ENCODE peak calls at places on chromosomes 6 and 20, in seven cellular contexts. R is IMR-90, S is prostate gland, D is K562, J is testis, L is uterus, M is sigmoid colon. U is an unnamed sample.

GRCh38 chr6:132666118-132666517 is 7.1 kb upstream of the TAAR1 start:
- DNase-seq in R (no peak), S (no peak), D (no peak), J (no peak), L (no peak), M (no peak), U (no peak)

GRCh38 chr6:147972436-147972835 is 370.2 kb upstream of the SASH1 start:
- DNase-seq in R (no peak), S (no peak), D (no peak), J (no peak), L (no peak), M (no peak), U (no peak)

GRCh38 chr6:1515781-1516180 is 93.9 kb upstream of the FOXC1 start:
- DNase-seq in R (no peak), S (no peak), D (no peak), J (no peak), L (no peak), M (no peak), U (no peak)

GRCh38 chr6:127606131-127606562 is 29.2 kb downstream of the C6orf58 start:
- DNase-seq in R (peak), S (no peak), D (no peak), J (no peak), L (no peak), M (no peak), U (no peak)

GRCh38 chr6:37110455-37111155 is 59.3 kb upstream of the PIM1 start:
- DNase-seq in R (no peak), S (no peak), D (no peak), J (no peak), L (no peak), M (no peak), U (no peak)

GRCh38 chr20:50958733-50959542 is at the start of gene MOCS3:
- DNase-seq in R (peak), S (peak), D (peak), J (peak), L (peak), M (peak), U (peak)

GRCh38 chr6:133591330-133591729 is 297.6 kb upstream of the TCF21 start:
- DNase-seq in R (peak), S (no peak), D (no peak), J (no peak), L (no peak), M (no peak), U (no peak)

GRCh38 chr20:54438166-54438565 is 37.2 kb upstream of the DOK5 start:
- DNase-seq in R (no peak), S (no peak), D (no peak), J (no peak), L (no peak), M (no peak), U (no peak)

GRCh38 chr20:13494019-13494418 is 144.7 kb downstream of the TASP1 start:
- DNase-seq in R (peak), S (no peak), D (no peak), J (no peak), L (no peak), M (no peak), U (no peak)

GRCh38 chr6:43861212-43861918 is 91.4 kb downstream of the VEGFA start:
- DNase-seq in R (no peak), S (no peak), D (no peak), J (no peak), L (no peak), M (no peak), U (no peak)

GRCh38 chr6:30541515-30542403 is 14.5 kb downstream of the GNL1 start:
- DNase-seq in R (peak), S (peak), D (peak), J (peak), L (peak), M (peak), U (peak)
- TF ChIP-seq POLR2A in R (no peak), S (no peak), D (peak), J (no peak), L (no peak), M (no peak), U (no peak)

GRCh38 chr6:13272131-13273046 is 55.9 kb downstream of the TBC1D7 start:
- DNase-seq in R (no peak), S (no peak), D (peak), J (peak), L (no peak), M (peak), U (peak)

GRCh38 chr6:13273202-13273930 is 55.0 kb downstream of the TBC1D7 start:
- DNase-seq in R (no peak), S (no peak), D (peak), J (no peak), L (no peak), M (no peak), U (no peak)

GRCh38 chr6:13275435-13275989 is 52.8 kb downstream of the TBC1D7 start:
- DNase-seq in R (no peak), S (no peak), D (peak), J (no peak), L (no peak), M (no peak), U (no peak)

GRCh38 chr6:13274707-13275434 is 53.5 kb downstream of the TBC1D7 start:
- DNase-seq in R (no peak), S (no peak), D (peak), J (no peak), L (no peak), M (no peak), U (no peak)

DNA sequence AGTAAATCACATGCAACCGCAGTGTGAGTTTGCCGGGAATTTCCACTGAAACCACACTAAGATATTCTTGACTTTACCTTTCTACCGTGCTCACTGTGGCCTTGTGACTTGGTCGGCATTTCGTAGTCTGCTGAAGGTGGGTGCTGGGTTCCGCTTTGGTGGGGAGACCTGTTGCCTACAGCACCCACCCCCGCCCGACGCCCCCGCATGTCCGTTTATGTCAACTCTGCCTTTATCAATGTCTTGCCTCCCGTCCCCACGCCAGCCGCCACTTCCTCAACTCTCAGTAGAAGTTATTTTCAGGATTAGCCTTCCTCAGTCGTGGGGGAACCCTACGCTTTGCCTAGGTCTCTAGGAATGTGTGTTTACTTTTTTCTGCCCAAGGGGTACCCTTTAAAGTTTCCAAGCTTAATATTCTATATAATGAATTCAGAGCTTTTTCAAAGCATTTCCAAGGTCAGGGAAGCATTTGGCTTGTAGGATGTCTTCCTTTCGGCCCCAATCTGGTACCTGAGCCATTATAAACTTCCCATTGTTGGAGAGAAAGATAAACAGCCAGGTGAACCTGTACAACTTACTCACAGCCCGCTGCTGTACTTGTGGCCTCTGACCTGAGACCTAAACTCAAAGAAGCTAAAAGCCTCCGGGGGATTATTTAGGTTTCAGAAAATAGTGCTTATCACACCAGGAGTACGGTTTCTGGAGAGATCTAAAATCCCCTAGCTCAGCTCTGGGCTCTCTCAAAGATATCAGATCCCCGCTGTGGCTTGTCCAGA is 54.2 kb downstream of the TBC1D7 start:
- DNase-seq in R (no peak), S (no peak), D (peak), J (peak), L (no peak), M (no peak), U (no peak)
- TF ChIP-seq POLR2A in R (no peak), S (no peak), D (peak), J (no peak), L (no peak), M (no peak), U (no peak)

GRCh38 chr20:43899274-43899878 is 15.3 kb upstream of the TOX2 start:
- DNase-seq in R (no peak), S (no peak), D (no peak), J (no peak), L (no peak), M (no peak), U (no peak)
- TF ChIP-seq POLR2A in R (no peak), S (no peak), D (no peak), J (no peak), L (no peak), M (no peak), U (no peak)

DNA sequence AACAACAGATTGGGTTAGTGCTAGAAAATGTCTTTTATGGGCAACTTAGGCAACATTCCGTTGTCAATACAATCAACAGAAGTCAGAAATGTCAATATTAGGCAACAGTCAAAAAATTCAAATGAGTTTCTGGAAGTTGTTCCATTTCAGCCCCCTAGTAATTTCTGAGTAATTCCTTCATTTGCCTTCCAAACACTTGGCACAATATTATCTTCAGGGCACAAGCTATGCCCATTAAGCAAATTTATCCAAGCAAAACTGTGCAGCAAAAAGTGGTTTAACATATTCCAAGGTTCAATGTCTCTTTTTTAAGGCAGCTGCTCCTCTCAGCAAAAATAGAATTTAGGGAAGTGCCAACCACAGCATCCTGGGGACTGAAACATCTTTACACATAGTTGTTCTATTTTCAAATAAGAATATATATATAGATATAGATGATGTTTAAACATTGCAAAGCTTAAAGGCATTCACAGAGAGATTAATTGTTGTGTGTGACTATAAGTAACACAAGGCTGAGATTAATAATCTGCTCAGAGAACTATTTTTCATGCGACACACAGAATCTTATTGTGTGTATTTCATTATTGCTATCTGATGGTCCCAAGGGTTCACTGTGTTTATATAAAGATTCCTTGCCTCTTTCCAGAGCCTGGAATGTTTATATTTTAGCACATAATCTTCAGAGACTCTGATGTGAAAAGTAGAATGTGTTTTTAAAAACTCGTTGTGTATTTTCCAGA is 75.2 kb upstream of the ADTRP start:
- DNase-seq in R (peak), S (no peak), D (no peak), J (no peak), L (no peak), M (no peak), U (no peak)
- TF ChIP-seq POLR2A in R (no peak), S (no peak), D (no peak), J (no peak), L (no peak), M (no peak), U (no peak)

GRCh38 chr20:5077761-5078387 is 41.9 kb downstream of the PCNA start:
- DNase-seq in R (no peak), S (no peak), D (no peak), J (peak), L (no peak), M (no peak), U (no peak)

GRCh38 chr20:5080384-5080877 is 39.3 kb downstream of the PCNA start:
- DNase-seq in R (peak), S (no peak), D (no peak), J (peak), L (no peak), M (peak), U (peak)

GRCh38 chr20:5074050-5074674 is 45.6 kb downstream of the PCNA start:
- DNase-seq in R (no peak), S (no peak), D (no peak), J (no peak), L (no peak), M (no peak), U (no peak)

GRCh38 chr20:5081196-5081595 is 38.6 kb downstream of the PCNA start:
- DNase-seq in R (no peak), S (no peak), D (no peak), J (no peak), L (no peak), M (no peak), U (no peak)

GRCh38 chr20:5078399-5078958 is 41.3 kb downstream of the PCNA start:
- DNase-seq in R (peak), S (peak), D (peak), J (peak), L (peak), M (peak), U (peak)
- TF ChIP-seq POLR2A in R (no peak), S (no peak), D (no peak), J (no peak), L (no peak), M (no peak), U (no peak)

GRCh38 chr6:158475344-158476302 is 84.3 kb upstream of the TMEM181 start:
- DNase-seq in R (peak), S (peak), D (peak), J (peak), L (peak), M (no peak), U (no peak)
- TF ChIP-seq POLR2A in R (no peak), S (no peak), D (no peak), J (no peak), L (no peak), M (no peak), U (no peak)

GRCh38 chr6:109382576-109383437 is 540 bp upstream of the CD164 start:
- DNase-seq in R (peak), S (peak), D (peak), J (peak), L (peak), M (peak), U (peak)
- TF ChIP-seq POLR2A in R (peak), S (peak), D (peak), J (no peak), L (peak), M (peak), U (peak)

GRCh38 chr20:25055711-25056492 is 2.0 kb downstream of the ACSS1 start:
- DNase-seq in R (peak), S (no peak), D (peak), J (peak), L (peak), M (peak), U (no peak)
- TF ChIP-seq POLR2A in R (no peak), S (no peak), D (no peak), J (no peak), L (no peak), M (no peak), U (no peak)

GRCh38 chr20:42155586-42155985 is 537.4 kb upstream of the CHD6 start:
- DNase-seq in R (no peak), S (no peak), D (no peak), J (no peak), L (no peak), M (no peak), U (no peak)
- TF ChIP-seq POLR2A in R (no peak), S (no peak), D (no peak), J (no peak), L (no peak), M (no peak), U (no peak)

DNA sequence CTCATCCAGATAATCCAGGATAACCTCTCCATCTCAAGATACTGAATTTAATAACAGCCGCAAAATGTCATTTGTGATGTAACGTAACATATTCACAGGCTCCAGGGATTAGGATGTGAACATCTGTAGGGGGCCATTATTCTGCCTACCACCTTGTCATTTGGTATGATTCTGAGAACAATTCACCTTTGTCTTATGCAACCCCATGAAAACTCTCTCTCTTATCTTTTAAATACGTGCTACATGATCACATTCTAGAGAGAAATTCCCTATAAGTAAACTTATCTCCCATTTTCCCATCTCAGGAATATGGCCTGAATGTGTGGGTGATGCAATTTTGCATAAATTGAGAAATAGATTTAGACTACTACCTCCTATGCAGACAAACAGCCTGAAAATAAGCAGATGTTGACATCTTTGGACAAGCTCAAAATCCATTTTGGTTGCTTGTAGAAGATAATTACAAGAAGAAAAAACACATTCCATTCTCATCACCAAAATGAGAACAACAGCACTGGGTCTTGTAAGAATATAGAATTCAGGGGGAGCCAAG is 255.4 kb upstream of the STXBP5 start:
- DNase-seq in R (no peak), S (no peak), D (no peak), J (no peak), L (no peak), M (no peak), U (no peak)
- TF ChIP-seq POLR2A in R (no peak), S (no peak), D (no peak), J (no peak), L (no peak), M (no peak), U (no peak)